ENCODE peak calls at places on chromosomes 1 and 21, in seven cellular contexts. Z is neuronal stem cell; T is NCI-H2171; E is stimulated activated CD8-positive, alpha-beta memory T cell treated with anti-CD3 and anti-CD28 coated beads, Interleukin-15, amount 100 ng/mL, for 1 hour; J is iPS DF 19.7; R is NT2/D1; N is omental fat pad. H is an unnamed sample.

GRCh38 chr1:75058424-75058823 is 75.8 kb upstream of the LHX8 start:
- DNase-seq in Z (no peak), R (no peak), N (no peak), T (no peak), J (no peak), E (no peak), H (no peak)

GRCh38 chr1:90834354-90835171 is 117.5 kb upstream of the BARHL2 start:
- DNase-seq in Z (no peak), J (no peak), E (no peak), T (no peak), R (no peak), N (no peak), H (no peak)

GRCh38 chr1:89532228-89532627 is 7.6 kb downstream of the LRRC8B start:
- DNase-seq in Z (no peak), N (no peak), T (no peak), E (no peak), R (no peak), J (no peak), H (no peak)

GRCh38 chr1:45945426-45945825 is 142.0 kb downstream of the MAST2 start:
- DNase-seq in R (no peak), Z (no peak), E (no peak), T (no peak), N (no peak), J (no peak), H (peak)

GRCh38 chr1:204313675-204314074 is 46.1 kb downstream of the PLEKHA6 start:
- DNase-seq in Z (no peak), J (no peak), N (no peak), E (no peak), R (no peak), T (peak), H (peak)

GRCh38 chr1:62528015-62528414 is 69.3 kb upstream of the ANGPTL3 start:
- DNase-seq in N (no peak), J (no peak), R (no peak), E (no peak), Z (no peak), T (no peak), H (peak)

GRCh38 chr21:25214676-25215075 is 392.6 kb downstream of the MRPL39 start:
- DNase-seq in R (no peak), N (no peak), Z (no peak), T (no peak), J (no peak), E (no peak), H (no peak)

GRCh38 chr1:152182942-152183341 is 23.9 kb upstream of the RPTN start:
- DNase-seq in E (no peak), T (no peak), R (no peak), J (no peak), N (no peak), Z (no peak), H (no peak)

GRCh38 chr1:67645495-67646144 is 39.4 kb upstream of the GADD45A start:
- DNase-seq in J (no peak), N (no peak), T (peak), Z (peak), R (no peak), E (no peak), H (peak)

GRCh38 chr1:53375440-53375839 is 47.6 kb upstream of the LRP8 start:
- DNase-seq in Z (no peak), T (no peak), R (no peak), E (no peak), J (no peak), N (no peak), H (no peak)

GRCh38 chr1:16716691-16717173 is 23.6 kb upstream of the RNU1-4 start:
- DNase-seq in N (no peak), R (no peak), J (no peak), E (no peak), T (no peak), Z (no peak), H (no peak)

GRCh38 chr1:113147073-113147625 is 74.2 kb downstream of the LRIG2 start:
- DNase-seq in Z (no peak), J (no peak), N (no peak), E (no peak), R (no peak), T (no peak), H (no peak)

GRCh38 chr1:181080543-181080942 is 8.0 kb upstream of the IER5 start:
- DNase-seq in R (no peak), N (no peak), J (no peak), T (no peak), E (no peak), Z (no peak), H (no peak)

GRCh38 chr1:40404670-40405462 is 31.3 kb downstream of the SMAP2 start:
- DNase-seq in R (peak), E (no peak), Z (peak), J (no peak), T (no peak), N (no peak), H (peak)

GRCh38 chr1:84689514-84690396 is 506 bp downstream of the SSX2IP start:
- DNase-seq in Z (no peak), E (peak), J (no peak), R (peak), T (peak), N (peak), H (peak)

GRCh38 chr1:192529811-192530210 is 45.8 kb upstream of the RGS1 start:
- DNase-seq in T (no peak), Z (no peak), R (no peak), E (no peak), N (no peak), J (no peak), H (no peak)

GRCh38 chr1:30675761-30676160 is 47.6 kb downstream of the MATN1 start:
- DNase-seq in N (no peak), J (no peak), R (no peak), T (no peak), E (no peak), Z (no peak), H (peak)

GRCh38 chr1:7561331-7561921 is 209.7 kb upstream of the VAMP3 start:
- DNase-seq in J (no peak), Z (no peak), E (no peak), R (no peak), N (no peak), T (no peak), H (peak)

GRCh38 chr1:202579806-202580205 is 130.4 kb downstream of the SYT2 start:
- DNase-seq in T (no peak), R (no peak), J (no peak), N (no peak), E (no peak), Z (no peak), H (peak)

GRCh38 chr1:79472067-79472656 is 465.6 kb upstream of the ADGRL4 start:
- DNase-seq in R (no peak), Z (no peak), E (no peak), T (no peak), J (no peak), N (no peak), H (no peak)

GRCh38 chr1:239997515-239998311 is 94.0 kb upstream of the FMN2 start:
- DNase-seq in Z (peak), R (no peak), N (no peak), J (no peak), T (no peak), E (no peak), H (peak)

GRCh38 chr1:232615401-232615800 is 14.5 kb downstream of the SIPA1L2 start:
- DNase-seq in Z (no peak), J (no peak), N (no peak), E (no peak), T (no peak), R (no peak), H (no peak)

GRCh38 chr1:109641341-109641740 is 14.6 kb upstream of the GSTM4 start:
- DNase-seq in T (no peak), R (no peak), E (no peak), N (no peak), Z (no peak), J (no peak), H (no peak)

H was measured in cardiac muscle cell.